ENCODE peak calls at places on chromosomes 2 and 18, in seven cellular contexts. H is astrocyte, J is heart left ventricle, I is upper lobe of right lung, C is aorta, Y is cardiac muscle cell, S is T-helper 17 cell. R is an unnamed sample.

GRCh38 chr2:201639205-201639604 is 4.1 kb downstream of the TMEM237 start:
- DNase-seq in H (no peak), J (no peak), I (no peak), C (no peak), Y (no peak), S (no peak), R (no peak)

GRCh38 chr2:25362564-25363145 is 20.9 kb upstream of the DNMT3A start:
- DNase-seq in H (no peak), J (peak; percentile 41), I (no peak), C (peak; percentile 78), Y (no peak), S (peak; percentile 44), R (no peak)

GRCh38 chr18:24704921-24705620 is 244.6 kb downstream of the HRH4 start:
- DNase-seq in H (peak; percentile 26), J (no peak), I (no peak), C (no peak), Y (no peak), S (no peak), R (peak; percentile 52)

GRCh38 chr2:182636694-182637093 is 79.4 kb upstream of the DNAJC10 start:
- DNase-seq in H (no peak), J (no peak), I (no peak), C (no peak), Y (peak; percentile 43), S (no peak), R (no peak)

GRCh38 chr2:121018136-121019057 is 266.6 kb downstream of the TFCP2L1 start:
- DNase-seq in H (peak; percentile 49), J (peak; percentile 20), I (no peak), C (peak; percentile 58), Y (no peak), S (no peak), R (no peak)

GRCh38 chr2:46135936-46136335 is 161.3 kb upstream of the EPAS1 start:
- DNase-seq in H (peak; percentile 91), J (no peak), I (no peak), C (no peak), Y (peak; percentile 40), S (no peak), R (no peak)

GRCh38 chr2:97891611-97892010 is 104.1 kb downstream of the TMEM131 start:
- DNase-seq in H (no peak), J (no peak), I (no peak), C (no peak), Y (no peak), S (no peak), R (no peak)

GRCh38 chr2:190123956-190124355 is 61.4 kb upstream of the MSTN start:
- DNase-seq in H (peak; percentile 70), J (no peak), I (no peak), C (no peak), Y (no peak), S (no peak), R (peak; percentile 44)

GRCh38 chr2:647691-648231 is 29.4 kb downstream of the TMEM18 start:
- DNase-seq in H (no peak), J (no peak), I (no peak), C (no peak), Y (no peak), S (no peak), R (no peak)

GRCh38 chr2:10045561-10046355 is 2.4 kb downstream of the KLF11 start:
- DNase-seq in H (no peak), J (no peak), I (peak; percentile 67), C (peak; percentile 47), Y (no peak), S (no peak), R (no peak)

GRCh38 chr2:19358242-19359020 is at the start of gene OSR1:
- DNase-seq in H (peak; percentile 37), J (peak; percentile 59), I (no peak), C (peak; percentile 88), Y (peak; percentile 84), S (no peak), R (peak; percentile 76)

DNA sequence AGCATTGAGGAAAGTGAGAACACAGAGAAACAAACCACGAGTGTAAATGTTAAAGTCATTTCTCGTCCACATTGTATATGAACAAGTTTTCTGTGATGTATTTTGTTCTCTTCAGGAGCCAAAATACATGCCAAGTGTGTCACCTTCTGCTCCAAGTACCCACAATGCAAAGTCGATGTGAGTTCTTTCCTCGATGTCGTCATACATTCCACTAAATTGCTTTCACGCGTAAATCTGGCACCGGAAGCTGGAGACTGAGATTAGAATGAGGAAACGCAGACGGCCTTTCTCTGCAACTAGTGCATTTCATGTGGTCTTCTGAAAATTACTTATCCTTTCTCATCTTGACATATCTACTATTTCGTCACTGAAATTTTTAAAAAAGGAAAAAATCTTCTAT is 118.5 kb upstream of the SALL3 start:
- DNase-seq in H (no peak), J (no peak), I (no peak), C (no peak), Y (no peak), S (no peak), R (no peak)
- H3K9me3 ChIP-seq in H (peaks cover 9% of the 10 kb centered on the region), J (no peaks in the 10 kb centered on the region), I (no peaks in the 10 kb centered on the region), C (no peaks in the 10 kb centered on the region), Y (no peaks in the 10 kb centered on the region), S (no peaks in the 10 kb centered on the region), R (peaks cover 75% of the 10 kb centered on the region)

DNA sequence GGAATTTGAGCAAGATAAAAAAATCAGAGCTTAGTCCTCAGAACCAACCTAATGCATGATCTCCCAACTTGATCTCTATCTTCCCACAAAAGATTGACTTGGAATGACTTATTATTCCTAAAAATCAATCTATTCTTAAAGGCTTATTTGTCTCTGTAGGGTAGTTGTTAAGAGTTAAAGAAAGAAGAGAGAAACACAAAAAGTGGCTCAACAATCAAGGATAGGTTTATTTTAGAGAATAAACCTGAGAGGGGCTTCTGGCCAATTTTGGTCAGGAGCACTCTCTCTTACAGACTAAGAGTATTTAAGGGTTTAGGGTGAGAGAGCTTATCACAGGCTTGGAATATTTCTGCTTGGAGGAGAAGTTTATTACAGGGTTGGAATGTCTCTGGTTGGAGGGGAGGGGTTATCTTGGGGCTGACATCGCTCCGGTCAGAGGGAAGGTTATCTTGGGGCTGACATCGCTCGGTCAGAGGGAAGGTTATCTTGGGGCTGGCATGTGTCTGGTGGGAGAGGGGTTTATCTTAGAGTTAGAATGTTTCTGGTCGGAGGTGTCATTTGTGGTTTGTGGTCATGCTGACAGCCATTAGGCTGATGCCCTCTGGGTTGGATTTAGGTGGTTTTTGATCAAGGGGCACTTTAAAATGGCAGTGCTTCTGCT is 2.4 kb upstream of the MFF start:
- DNase-seq in H (no peak), J (no peak), I (no peak), C (no peak), Y (no peak), S (no peak), R (no peak)
- H3K9me3 ChIP-seq in H (peaks cover 2% of the 10 kb centered on the region), J (peaks cover 8% of the 10 kb centered on the region), I (no peaks in the 10 kb centered on the region), C (no peaks in the 10 kb centered on the region), Y (no peaks in the 10 kb centered on the region), S (no peaks in the 10 kb centered on the region), R (peaks cover 7% of the 10 kb centered on the region)

DNA sequence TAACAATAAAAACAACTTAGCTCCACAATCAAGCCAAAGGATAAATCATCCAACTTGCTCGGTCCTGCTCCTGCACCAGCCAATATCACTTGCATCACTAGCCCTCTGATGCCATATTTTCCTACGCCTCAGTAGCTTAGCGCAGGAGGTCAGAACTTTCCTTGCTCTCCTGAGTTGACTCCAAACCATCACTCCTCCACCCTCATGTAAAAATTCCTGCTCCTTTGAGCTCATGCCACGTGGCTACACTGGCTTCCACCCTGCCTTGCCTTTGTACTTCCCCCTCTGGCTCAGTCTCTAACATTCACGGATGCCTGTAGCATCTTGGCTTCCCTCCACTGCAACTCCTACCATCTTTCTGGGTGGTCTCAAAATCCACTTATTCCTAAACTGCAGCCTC is 25.2 kb downstream of the AAK1 start:
- DNase-seq in H (peak; percentile 24), J (no peak), I (no peak), C (peak; percentile 58), Y (no peak), S (no peak), R (no peak)
- H3K9me3 ChIP-seq in H (no peaks in the 10 kb centered on the region), J (no peaks in the 10 kb centered on the region), I (no peaks in the 10 kb centered on the region), C (no peaks in the 10 kb centered on the region), Y (no peaks in the 10 kb centered on the region), S (no peaks in the 10 kb centered on the region), R (no peaks in the 10 kb centered on the region)

GRCh38 chr2:6139142-6139541 is 447.0 kb downstream of the SOX11 start:
- DNase-seq in H (no peak), J (no peak), I (no peak), C (no peak), Y (no peak), S (no peak), R (no peak)

GRCh38 chr2:6143812-6144211 is 451.6 kb downstream of the SOX11 start:
- DNase-seq in H (no peak), J (no peak), I (no peak), C (no peak), Y (no peak), S (no peak), R (no peak)

GRCh38 chr2:6139916-6140315 is 447.7 kb downstream of the SOX11 start:
- DNase-seq in H (no peak), J (no peak), I (no peak), C (no peak), Y (no peak), S (no peak), R (no peak)

GRCh38 chr2:6140509-6140908 is 448.3 kb downstream of the SOX11 start:
- DNase-seq in H (no peak), J (no peak), I (no peak), C (no peak), Y (no peak), S (no peak), R (no peak)
- H3K9me3 ChIP-seq in H (no peaks in the 10 kb centered on the region), J (peaks cover 24% of the 10 kb centered on the region), I (no peaks in the 10 kb centered on the region), C (no peaks in the 10 kb centered on the region), Y (no peaks in the 10 kb centered on the region), S (no peaks in the 10 kb centered on the region), R (no peaks in the 10 kb centered on the region)

DNA sequence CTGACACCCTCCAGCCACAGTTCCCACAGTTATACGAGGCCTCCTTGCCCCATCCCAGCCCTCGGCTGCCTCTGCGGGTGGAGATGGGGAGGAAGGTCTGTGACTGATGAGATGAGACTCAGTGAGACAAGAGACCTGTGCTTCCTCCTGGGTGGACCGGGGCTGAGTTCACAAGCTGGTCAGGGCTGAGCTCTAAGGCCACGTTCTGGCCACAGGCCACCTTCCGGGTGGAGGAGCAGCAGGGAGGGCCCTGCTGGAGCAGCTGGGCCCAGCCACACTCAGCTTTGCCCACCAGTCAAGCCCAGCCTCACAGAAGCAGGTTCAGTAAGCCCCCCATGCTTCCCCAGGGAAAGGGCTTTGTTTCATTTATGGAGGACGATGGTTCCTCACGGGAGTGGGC is 214.7 kb downstream of the ANKRD30B start:
- DNase-seq in H (no peak), J (no peak), I (no peak), C (no peak), Y (no peak), S (no peak), R (no peak)
- H3K9me3 ChIP-seq in H (peaks cover 4% of the 10 kb centered on the region), J (no peaks in the 10 kb centered on the region), I (no peaks in the 10 kb centered on the region), C (peaks cover 1% of the 10 kb centered on the region), Y (no peaks in the 10 kb centered on the region), S (no peaks in the 10 kb centered on the region), R (peaks cover 41% of the 10 kb centered on the region)

GRCh38 chr2:179252439-179252838 is 12.2 kb downstream of the SESTD1 start:
- DNase-seq in H (no peak), J (no peak), I (no peak), C (no peak), Y (no peak), S (no peak), R (no peak)

GRCh38 chr2:179251865-179252264 is 12.8 kb downstream of the SESTD1 start:
- DNase-seq in H (peak; percentile 17), J (no peak), I (no peak), C (no peak), Y (no peak), S (no peak), R (no peak)

GRCh38 chr2:179250848-179251504 is 13.7 kb downstream of the SESTD1 start:
- DNase-seq in H (no peak), J (no peak), I (no peak), C (no peak), Y (no peak), S (no peak), R (no peak)

GRCh38 chr2:179248024-179248348 is 16.6 kb downstream of the SESTD1 start:
- DNase-seq in H (no peak), J (no peak), I (no peak), C (no peak), Y (no peak), S (no peak), R (no peak)

GRCh38 chr2:179250084-179250483 is 14.5 kb downstream of the SESTD1 start:
- DNase-seq in H (no peak), J (no peak), I (no peak), C (no peak), Y (no peak), S (no peak), R (no peak)
- H3K9me3 ChIP-seq in H (no peaks in the 10 kb centered on the region), J (peaks cover 17% of the 10 kb centered on the region), I (no peaks in the 10 kb centered on the region), C (no peaks in the 10 kb centered on the region), Y (no peaks in the 10 kb centered on the region), S (no peaks in the 10 kb centered on the region), R (no peaks in the 10 kb centered on the region)